ENCODE peak calls at places on chromosomes 3 and 15, in eight cellular contexts. L is HEK293T; F is activated naive CD8-positive, alpha-beta T cell treated with anti-CD3 and anti-CD28 coated beads for 36 hours; S is LoVo; Z is Kasumi-1; Y is NCI-H1092; C is dermis blood vessel endothelial cell; P is GM12865. B is an unnamed sample.

GRCh38 chr3:194134231-194134756 is 1.7 kb upstream of the HES1 start:
- DNase-seq in L (peak), F (peak), S (peak), C (peak), Z (peak), P (peak), Y (peak), B (no peak)

GRCh38 chr3:184366619-184367321 is 5.3 kb downstream of the POLR2H start:
- DNase-seq in C (no peak), L (no peak), F (no peak), Z (no peak), P (no peak), Y (no peak), S (no peak), B (no peak)

GRCh38 chr3:67437789-67438188 is 216.6 kb downstream of the SUCLG2 start:
- DNase-seq in Y (no peak), Z (no peak), S (no peak), C (no peak), L (no peak), P (no peak), F (no peak), B (no peak)

GRCh38 chr3:112042842-112043280 is 8.3 kb downstream of the TMPRSS7 start:
- DNase-seq in L (no peak), F (no peak), C (peak), Y (peak), Z (no peak), P (no peak), S (no peak), B (peak)

GRCh38 chr3:30481241-30481640 is 125.2 kb upstream of the TGFBR2 start:
- DNase-seq in Y (no peak), C (no peak), P (no peak), S (no peak), F (no peak), Z (no peak), L (no peak), B (no peak)

GRCh38 chr3:114746502-114746901 is 400.6 kb downstream of the ZBTB20 start:
- DNase-seq in Y (no peak), P (no peak), F (no peak), C (peak), L (no peak), S (no peak), Z (no peak), B (no peak)

GRCh38 chr3:176919836-176920760 is 277.2 kb downstream of the TBL1XR1 start:
- DNase-seq in P (no peak), S (no peak), Y (peak), Z (no peak), F (no peak), C (peak), L (no peak), B (no peak)

GRCh38 chr3:33440328-33440577 is at the start of gene UBP1:
- DNase-seq in C (no peak), P (no peak), Z (no peak), Y (no peak), S (peak), L (no peak), F (peak), B (no peak)

GRCh38 chr3:104951426-104951825 is 415.3 kb upstream of the ALCAM start:
- DNase-seq in C (no peak), Y (no peak), L (no peak), S (no peak), Z (no peak), P (no peak), F (no peak), B (no peak)

GRCh38 chr3:158842946-158843345 is 41.1 kb downstream of the MFSD1 start:
- DNase-seq in F (no peak), L (no peak), C (no peak), Z (no peak), P (no peak), Y (no peak), S (no peak), B (no peak)

GRCh38 chr15:39890640-39891039 is 29.4 kb downstream of the GPR176 start:
- DNase-seq in S (no peak), Y (peak), Z (no peak), P (no peak), F (no peak), L (no peak), C (no peak), B (no peak)

GRCh38 chr15:85752591-85752990 is 42.1 kb downstream of the KLHL25 start:
- DNase-seq in L (no peak), Y (no peak), S (peak), P (no peak), C (no peak), F (no peak), Z (no peak), B (no peak)

GRCh38 chr15:80846416-80846815 is 67.2 kb downstream of the CEMIP start:
- DNase-seq in P (no peak), S (no peak), L (no peak), F (no peak), Y (no peak), Z (no peak), C (no peak), B (no peak)

GRCh38 chr15:52184721-52185120 is 6.5 kb downstream of the GNB5 start:
- DNase-seq in P (no peak), C (no peak), Y (no peak), S (no peak), F (no peak), Z (no peak), L (no peak), B (no peak)

GRCh38 chr3:71101581-71101980 is 481.9 kb downstream of the FOXP1 start:
- DNase-seq in Y (no peak), P (no peak), S (no peak), L (no peak), Z (no peak), F (no peak), C (no peak), B (no peak)

GRCh38 chr3:66476852-66477381 is 23.9 kb downstream of the LRIG1 start:
- DNase-seq in L (no peak), F (no peak), P (no peak), Z (no peak), S (no peak), Y (no peak), C (no peak), B (peak)

GRCh38 chr3:42546691-42547213 is 35.0 kb downstream of the SEC22C start:
- DNase-seq in Z (no peak), C (no peak), Y (no peak), L (no peak), P (no peak), F (no peak), S (no peak), B (no peak)

GRCh38 chr3:126005951-126006350 is 37.0 kb downstream of the ROPN1B start:
- DNase-seq in F (no peak), C (no peak), Y (no peak), L (no peak), P (no peak), Z (no peak), S (no peak), B (no peak)

GRCh38 chr3:66795365-66795764 is 202.7 kb upstream of the KBTBD8 start:
- DNase-seq in Z (no peak), L (no peak), F (no peak), P (no peak), Y (no peak), C (no peak), S (no peak), B (no peak)